ENCODE peak calls at places on chromosomes 11 and 22, in four cellular contexts. A is EH, O is BJ, C is NCI-H1092. Y is an unnamed sample.

GRCh38 chr11:111069076-111069475 is 176.4 kb upstream of the POU2AF2 start:
- DNase-seq in A (peak; percentile 88), O (no peak), C (no peak), Y (peak; percentile 73)

GRCh38 chr11:43835104-43835503 is 45.5 kb upstream of the ALKBH3 start:
- DNase-seq in A (no peak), O (no peak), C (no peak), Y (no peak)

GRCh38 chr11:12446863-12447262 is 69.5 kb downstream of the PARVA start:
- DNase-seq in A (no peak), O (no peak), C (no peak), Y (no peak)

GRCh38 chr22:21762712-21763581 is 27.4 kb upstream of the YPEL1 start:
- DNase-seq in A (no peak), O (no peak), C (no peak), Y (no peak)

GRCh38 chr11:114621072-114621471 is 25.5 kb upstream of the NXPE4 start:
- DNase-seq in A (no peak), O (no peak), C (no peak), Y (no peak)

GRCh38 chr11:76629853-76630599 is 40.5 kb downstream of the LRRC32 start:
- DNase-seq in A (peak; percentile 64), O (no peak), C (no peak), Y (no peak)

GRCh38 chr11:12973529-12974181 is 35.5 kb upstream of the RASSF10 start:
- DNase-seq in A (no peak), O (no peak), C (no peak), Y (no peak)

GRCh38 chr22:11627436-11627797 is 3900.6 kb upstream of the OR11H1 start:
- DNase-seq in A (no peak), O (no peak), C (no peak), Y (no peak)

GRCh38 chr11:57645716-57646085 is 4.0 kb downstream of the YPEL4 start:
- DNase-seq in A (no peak), O (no peak), C (no peak), Y (no peak)

GRCh38 chr22:28904211-28904808 is 20.9 kb downstream of the ZNRF3 start:
- DNase-seq in A (peak; percentile 74), O (peak; percentile 32), C (no peak), Y (no peak)

GRCh38 chr22:48318173-48318572 is 1509.5 kb downstream of the BRD1 start:
- DNase-seq in A (no peak), O (no peak), C (no peak), Y (no peak)

GRCh38 chr22:49011769-49012598 is 815.7 kb downstream of the BRD1 start:
- DNase-seq in A (no peak), O (no peak), C (no peak), Y (no peak)

GRCh38 chr11:10314199-10315072 is 9.6 kb downstream of the ADM start:
- DNase-seq in A (peak; percentile 63), O (no peak), C (no peak), Y (no peak)

GRCh38 chr22:26461188-26461810 is 22.3 kb downstream of the HPS4 start:
- DNase-seq in A (peak; percentile 65), O (no peak), C (peak; percentile 22), Y (no peak)

GRCh38 chr11:17388609-17389204 is at the start of gene KCNJ11:
- DNase-seq in A (no peak), O (no peak), C (peak; percentile 36), Y (no peak)

GRCh38 chr11:57484141-57484710 is 23.9 kb downstream of the RTN4RL2 start:
- DNase-seq in A (no peak), O (no peak), C (no peak), Y (no peak)

GRCh38 chr11:134527382-134528243 is 115.6 kb upstream of the B3GAT1 start:
- DNase-seq in A (no peak), O (no peak), C (no peak), Y (no peak)

GRCh38 chr11:96607890-96608558 is 218.2 kb downstream of the JRKL start:
- DNase-seq in A (no peak), O (no peak), C (no peak), Y (no peak)

GRCh38 chr11:59102259-59102765 is 4.7 kb upstream of the FAM111B start:
- DNase-seq in A (peak; percentile 52), O (no peak), C (no peak), Y (no peak)

GRCh38 chr11:69541501-69542313 is 60.2 kb downstream of the LINC01488 start:
- DNase-seq in A (peak; percentile 62), O (no peak), C (no peak), Y (no peak)

GRCh38 chr11:2260491-2261364 is 9.7 kb downstream of the ASCL2 start:
- DNase-seq in A (no peak), O (no peak), C (no peak), Y (no peak)

Y was measured in AG09319.